ENCODE peak calls at places on chromosomes 6 and 20, in six cellular contexts. Q is psoas muscle, M is mucosa of descending colon, F is left lung, P is PC-3, W is epithelial cell of esophagus. B is an unnamed sample.

GRCh38 chr6:37288247-37288646 is 30.3 kb upstream of the TMEM217 start:
- DNase-seq in Q (no peak), M (no peak), F (no peak), P (no peak), W (no peak), B (no peak)

GRCh38 chr6:14696367-14696766 is 549.5 kb upstream of the JARID2 start:
- DNase-seq in Q (no peak), M (no peak), F (no peak), P (no peak), W (no peak), B (no peak)

GRCh38 chr6:127051571-127052260 is 66.8 kb upstream of the RSPO3 start:
- DNase-seq in Q (no peak), M (no peak), F (no peak), P (no peak), W (no peak), B (peak)

GRCh38 chr6:144340541-144341371 is 55.6 kb downstream of the UTRN start:
- DNase-seq in Q (no peak), M (no peak), F (no peak), P (peak), W (peak), B (no peak)

GRCh38 chr20:49447946-49448809 is 34.3 kb downstream of the KCNB1 start:
- DNase-seq in Q (peak), M (peak), F (no peak), P (no peak), W (no peak), B (no peak)

GRCh38 chr20:60754866-60755265 is 497.2 kb upstream of the CDH4 start:
- DNase-seq in Q (no peak), M (no peak), F (no peak), P (no peak), W (no peak), B (no peak)

GRCh38 chr6:53154794-53155193 is 6.2 kb upstream of the GCM1 start:
- DNase-seq in Q (no peak), M (no peak), F (no peak), P (no peak), W (no peak), B (no peak)

GRCh38 chr6:89475634-89476033 is 42.7 kb downstream of the ANKRD6 start:
- DNase-seq in Q (no peak), M (peak), F (no peak), P (no peak), W (no peak), B (no peak)

GRCh38 chr6:39411465-39411864 is 89.0 kb upstream of the KCNK16 start:
- DNase-seq in Q (no peak), M (no peak), F (no peak), P (peak), W (peak), B (no peak)

GRCh38 chr6:122445274-122445673 is 26.3 kb downstream of the SERINC1 start:
- DNase-seq in Q (no peak), M (no peak), F (no peak), P (no peak), W (no peak), B (no peak)

GRCh38 chr20:10218536-10219451 is at the start of gene SNAP25:
- DNase-seq in Q (no peak), M (peak), F (peak), P (peak), W (peak), B (no peak)

GRCh38 chr6:88502391-88502790 is 336.2 kb upstream of the CNR1 start:
- DNase-seq in Q (no peak), M (no peak), F (no peak), P (no peak), W (no peak), B (no peak)

GRCh38 chr6:113018351-113019151 is 671.4 kb downstream of the RFPL4B start:
- DNase-seq in Q (no peak), M (peak), F (peak), P (peak), W (peak), B (peak)

GRCh38 chr6:18262812-18263560 is 1.3 kb downstream of the DEK start:
- DNase-seq in Q (no peak), M (peak), F (no peak), P (peak), W (peak), B (no peak)

GRCh38 chr6:110554966-110555460 is 78.6 kb upstream of the SLC22A16 start:
- DNase-seq in Q (no peak), M (no peak), F (no peak), P (peak), W (no peak), B (no peak)

GRCh38 chr20:50788045-50788867 is 6.6 kb upstream of the BCAS4 start:
- DNase-seq in Q (no peak), M (peak), F (no peak), P (peak), W (peak), B (peak)
- TF ChIP-seq CTCF in Q (peak), M (no peak), F (no peak), P (peak), W (peak), B (peak)

DNA sequence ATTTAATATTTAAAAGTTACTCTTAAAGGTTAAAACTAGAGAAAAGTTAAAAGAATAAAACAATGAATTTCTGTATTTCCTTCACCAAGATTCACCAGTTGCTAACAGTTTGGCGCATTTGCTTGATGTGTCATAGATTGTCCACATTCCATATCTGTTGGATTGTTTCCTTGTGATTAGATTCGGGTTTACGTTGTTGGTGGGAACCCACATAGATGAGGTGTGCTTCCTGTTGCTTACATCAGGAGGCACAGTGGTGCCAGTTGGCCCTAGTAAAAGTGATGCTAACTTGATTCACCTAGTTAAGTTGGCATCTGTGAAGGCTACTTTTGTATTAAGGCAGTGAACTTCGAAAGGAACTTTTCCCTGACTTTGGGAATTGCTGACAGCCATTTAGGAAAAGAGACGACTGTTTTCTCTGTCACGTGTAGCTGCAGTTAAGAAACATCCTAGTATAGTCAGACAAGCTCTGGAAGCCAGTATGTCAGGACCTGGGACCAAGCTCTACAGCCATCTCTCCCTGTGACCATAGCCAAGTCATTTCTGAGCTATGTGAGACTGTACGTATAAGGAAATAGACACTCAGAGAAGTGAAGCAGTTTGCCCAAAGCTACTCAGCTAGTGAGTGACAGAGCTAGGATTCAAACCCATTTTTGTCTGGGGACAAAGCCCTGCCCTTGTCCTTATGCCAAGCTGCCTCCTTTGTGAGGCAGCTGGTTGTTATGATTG is 49.0 kb downstream of the PPARD start:
- DNase-seq in Q (no peak), M (peak), F (no peak), P (peak), W (peak), B (peak)
- TF ChIP-seq CTCF in Q (no peak), M (no peak), F (no peak), P (peak), W (peak), B (peak)

DNA sequence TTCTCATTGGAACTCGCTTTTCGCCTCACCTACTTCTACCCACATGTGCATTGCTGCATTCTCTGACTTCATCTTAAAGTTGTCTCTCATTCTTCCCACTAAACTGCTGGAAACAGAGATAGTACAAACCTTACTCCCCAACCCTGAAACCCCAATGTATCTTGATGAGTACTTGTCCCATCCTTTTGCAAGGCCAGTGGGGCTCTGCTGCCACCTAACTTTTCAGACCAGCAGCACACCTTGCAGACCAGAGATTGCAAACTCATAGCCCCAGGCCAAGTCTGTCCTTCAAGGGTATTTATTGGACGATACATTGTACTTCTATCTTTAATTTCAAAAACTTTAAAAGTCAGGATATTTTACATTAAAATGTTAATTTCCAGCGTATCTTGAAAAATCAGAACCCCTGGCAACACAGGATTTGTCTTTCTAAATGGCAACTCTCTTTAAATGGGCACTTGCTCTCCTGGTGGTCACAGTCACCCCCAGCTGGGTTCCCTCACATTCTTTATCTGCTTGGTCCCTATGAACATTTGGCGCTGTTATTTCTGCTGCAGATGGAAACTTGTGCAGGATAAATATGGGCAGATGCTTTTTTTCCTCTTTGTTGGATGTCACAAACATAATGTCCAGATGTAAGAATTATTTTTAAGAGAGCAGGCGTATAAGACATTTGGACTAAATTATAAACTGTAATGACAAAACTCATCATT is 83.9 kb downstream of the SOD2 start:
- DNase-seq in Q (no peak), M (peak), F (no peak), P (peak), W (peak), B (peak)
- TF ChIP-seq CTCF in Q (no peak), M (no peak), F (no peak), P (peak), W (peak), B (peak)

DNA sequence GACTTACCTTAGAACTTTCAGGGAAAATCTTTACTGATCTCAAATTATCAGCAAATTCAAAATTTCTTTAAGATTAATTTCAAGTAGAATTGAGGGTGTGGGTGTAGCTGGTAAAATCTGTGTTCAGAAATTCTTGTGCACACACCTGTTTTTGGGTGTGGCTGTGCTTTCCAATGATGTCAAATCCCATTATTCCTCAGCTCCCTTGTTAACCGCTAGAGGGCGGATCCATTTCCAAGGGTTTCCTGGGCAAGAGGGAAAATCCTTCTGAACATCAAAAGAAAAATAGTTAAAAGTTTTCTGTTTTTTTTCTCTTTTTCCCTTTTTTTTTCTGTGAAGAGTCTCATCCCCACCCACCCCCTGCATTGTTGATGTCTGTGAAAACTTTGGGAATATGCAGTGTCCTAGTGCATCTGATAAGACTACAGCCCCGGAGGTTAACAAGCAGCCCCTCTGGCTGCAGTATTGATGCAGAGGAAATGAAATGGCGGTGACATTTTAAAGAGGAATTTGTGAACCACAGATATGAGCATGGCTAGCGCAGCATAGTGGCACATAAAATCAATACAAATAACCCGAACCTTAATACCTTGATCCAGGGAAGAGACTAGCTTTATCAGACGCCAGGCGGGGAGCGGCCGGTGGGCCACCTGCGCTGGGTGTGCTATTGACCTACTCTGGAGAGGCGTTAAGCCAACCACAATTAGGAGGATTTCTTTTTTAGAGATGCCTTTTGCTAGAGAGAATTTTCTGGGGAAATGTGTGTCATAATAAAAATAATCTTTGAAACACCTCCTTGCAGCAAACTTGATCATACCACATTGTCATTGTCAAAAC is 130.9 kb downstream of the FOXA2 start:
- DNase-seq in Q (no peak), M (peak), F (no peak), P (peak), W (peak), B (no peak)
- TF ChIP-seq CTCF in Q (peak), M (peak), F (peak), P (peak), W (peak), B (peak)

DNA sequence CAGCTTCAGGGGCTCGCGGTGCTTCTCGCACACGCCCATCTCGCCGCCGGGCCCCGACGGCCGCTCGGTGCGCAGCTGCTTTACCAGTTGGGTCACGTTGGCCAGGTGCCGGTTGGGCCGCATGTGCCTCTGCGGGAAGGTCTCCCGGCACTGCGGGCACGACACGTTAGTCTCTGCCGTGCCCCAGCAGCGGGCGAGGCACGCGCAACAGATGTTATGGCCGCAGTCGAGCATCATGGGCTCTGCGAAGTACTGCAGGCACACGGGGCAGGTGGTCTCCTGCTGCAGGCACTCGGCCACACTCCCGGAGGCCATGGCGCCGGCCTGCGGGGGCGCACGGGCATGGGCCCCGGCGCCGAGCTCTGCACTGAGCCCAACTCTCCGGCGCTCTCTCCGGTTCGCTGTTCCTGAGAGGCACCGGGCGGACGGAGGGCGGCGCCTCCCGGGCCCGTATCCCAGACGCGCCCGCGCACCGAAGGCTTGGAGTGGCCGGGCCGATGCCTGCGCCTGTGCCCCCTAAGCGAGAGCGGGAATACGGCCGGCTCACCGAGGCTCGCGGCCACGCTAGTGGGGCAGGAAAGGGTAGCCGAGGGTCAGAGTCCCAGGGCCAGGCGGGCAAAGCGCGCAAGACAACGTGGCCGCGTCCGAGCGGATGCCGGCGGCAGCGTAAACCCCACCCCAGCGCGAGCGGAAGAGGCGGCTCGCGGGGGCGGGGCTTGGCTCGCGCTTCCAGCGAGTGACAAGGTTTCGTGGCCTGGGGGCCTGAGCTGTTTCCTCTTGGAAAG is at the start of gene TRIM27:
- DNase-seq in Q (peak), M (peak), F (peak), P (peak), W (peak), B (peak)
- TF ChIP-seq CTCF in Q (peak), M (no peak), F (no peak), P (no peak), W (no peak), B (peak)

DNA sequence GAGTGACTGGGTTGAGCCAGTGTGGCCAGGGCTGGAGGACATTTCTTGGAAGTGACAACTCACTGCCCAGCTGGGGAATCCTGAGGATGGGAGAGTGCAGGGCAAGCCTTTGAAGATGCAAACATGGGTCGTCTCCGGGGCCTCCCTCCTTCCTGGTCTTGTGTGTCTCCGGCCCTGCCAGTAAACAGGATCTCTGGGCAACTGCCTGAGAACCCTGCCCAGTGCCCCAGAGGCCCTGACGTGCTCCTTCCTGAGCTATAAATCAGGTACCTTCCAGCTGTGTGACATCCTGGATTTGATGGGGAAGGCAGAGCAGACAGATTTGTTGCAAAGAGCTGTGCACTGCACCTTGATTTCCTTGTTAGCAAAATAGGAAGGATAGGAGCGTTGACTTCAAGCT is 12.9 kb upstream of the TCF15 start:
- DNase-seq in Q (no peak), M (no peak), F (no peak), P (no peak), W (no peak), B (no peak)
- TF ChIP-seq CTCF in Q (no peak), M (no peak), F (no peak), P (no peak), W (no peak), B (no peak)

GRCh38 chr20:44887466-44887865 is 2.0 kb downstream of the YWHAB start:
- DNase-seq in Q (no peak), M (no peak), F (no peak), P (no peak), W (no peak), B (no peak)

GRCh38 chr20:44886276-44886671 is 769 bp downstream of the YWHAB start:
- DNase-seq in Q (no peak), M (no peak), F (no peak), P (no peak), W (no peak), B (no peak)

GRCh38 chr20:44886828-44887227 is 1.3 kb downstream of the YWHAB start:
- DNase-seq in Q (no peak), M (no peak), F (no peak), P (no peak), W (no peak), B (no peak)

GRCh38 chr20:44884907-44885391 is 556 bp upstream of the YWHAB start:
- DNase-seq in Q (no peak), M (no peak), F (no peak), P (no peak), W (no peak), B (no peak)

GRCh38 chr20:44885392-44886275 is at the start of gene YWHAB:
- DNase-seq in Q (peak), M (peak), F (peak), P (peak), W (peak), B (peak)
- TF ChIP-seq CTCF in Q (no peak), M (no peak), F (peak), P (no peak), W (no peak), B (peak)

GRCh38 chr6:137025786-137026730 is 18.7 kb downstream of the IL20RA start:
- DNase-seq in Q (no peak), M (peak), F (no peak), P (peak), W (peak), B (no peak)

GRCh38 chr6:137024172-137024990 is 20.4 kb downstream of the IL20RA start:
- DNase-seq in Q (no peak), M (no peak), F (no peak), P (peak), W (peak), B (no peak)

GRCh38 chr6:137033828-137034227 is 10.9 kb downstream of the IL20RA start:
- DNase-seq in Q (no peak), M (peak), F (no peak), P (peak), W (peak), B (no peak)

GRCh38 chr6:137031122-137031521 is 13.6 kb downstream of the IL20RA start:
- DNase-seq in Q (no peak), M (no peak), F (no peak), P (no peak), W (no peak), B (no peak)

DNA sequence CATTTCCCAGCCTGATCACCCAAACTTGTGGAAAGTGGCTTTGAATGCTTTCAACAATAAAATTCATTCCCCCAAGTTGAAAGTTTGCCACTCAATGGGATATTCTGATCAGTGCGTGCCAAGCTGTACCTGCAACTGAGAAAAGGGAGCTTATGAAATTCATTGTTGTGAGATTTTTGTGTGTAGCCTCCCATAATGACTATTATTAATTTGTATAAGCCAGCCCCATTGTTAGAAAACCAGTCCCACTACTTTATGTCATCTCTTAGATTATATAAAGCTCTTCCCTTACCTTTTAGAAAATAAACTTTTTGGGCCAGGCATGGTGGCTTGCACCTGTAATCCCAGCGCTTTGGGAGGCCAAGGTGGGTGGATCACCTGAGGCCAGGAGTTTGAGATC is 15.9 kb downstream of the IL20RA start:
- DNase-seq in Q (no peak), M (no peak), F (no peak), P (peak), W (peak), B (no peak)
- TF ChIP-seq CTCF in Q (no peak), M (no peak), F (no peak), P (no peak), W (no peak), B (no peak)

B was measured in HFFc6.